ENCODE peak calls at places on chromosomes 1 and 21, in six cellular contexts. One of them, this sample, is unnamed.

GRCh38 chr21:41010981-41011380 is 157.0 kb upstream of the BACE2 start:
- DNase-seq in endothelial cell of umbilical vein: no peak
- DNase-seq in GM12878: no peak
- DNase-seq in A549: no peak
- DNase-seq in HepG2: no peak
- DNase-seq in K562: no peak
- DNase-seq in this sample: no peak

GRCh38 chr1:28115267-28115666 is 26.9 kb upstream of the EYA3 start:
- DNase-seq in HepG2: no peak
- DNase-seq in K562: no peak
- DNase-seq in endothelial cell of umbilical vein: no peak
- DNase-seq in A549: no peak
- DNase-seq in GM12878: peak
- DNase-seq in this sample: peak

GRCh38 chr1:152502496-152503180 is 8.0 kb upstream of the LCE5A start:
- DNase-seq in GM12878: no peak
- DNase-seq in K562: no peak
- DNase-seq in A549: peak
- DNase-seq in HepG2: no peak
- DNase-seq in endothelial cell of umbilical vein: no peak
- DNase-seq in this sample: no peak

GRCh38 chr1:183443025-183443424 is 24.8 kb upstream of the NMNAT2 start:
- DNase-seq in GM12878: no peak
- DNase-seq in K562: no peak
- DNase-seq in HepG2: no peak
- DNase-seq in A549: no peak
- DNase-seq in endothelial cell of umbilical vein: no peak
- DNase-seq in this sample: no peak

GRCh38 chr1:32782086-32782485 is 35.1 kb downstream of the YARS1 start:
- DNase-seq in A549: no peak
- DNase-seq in endothelial cell of umbilical vein: peak
- DNase-seq in HepG2: no peak
- DNase-seq in K562: no peak
- DNase-seq in GM12878: no peak
- DNase-seq in this sample: no peak

GRCh38 chr1:159441360-159441759 is 1.8 kb downstream of the OR10J1 start:
- DNase-seq in endothelial cell of umbilical vein: no peak
- DNase-seq in GM12878: no peak
- DNase-seq in A549: no peak
- DNase-seq in HepG2: no peak
- DNase-seq in K562: no peak
- DNase-seq in this sample: no peak

GRCh38 chr1:172399369-172400072 is 21.0 kb upstream of the C1orf105 start:
- DNase-seq in endothelial cell of umbilical vein: peak
- DNase-seq in HepG2: peak
- DNase-seq in K562: no peak
- DNase-seq in GM12878: no peak
- DNase-seq in A549: peak
- DNase-seq in this sample: peak

GRCh38 chr1:173523329-173523728 is 46.2 kb downstream of the PRDX6 start:
- DNase-seq in K562: no peak
- DNase-seq in A549: no peak
- DNase-seq in GM12878: no peak
- DNase-seq in endothelial cell of umbilical vein: no peak
- DNase-seq in HepG2: peak
- DNase-seq in this sample: no peak

GRCh38 chr21:44874497-44875331 is 1.2 kb upstream of the PTTG1IP start:
- DNase-seq in GM12878: no peak
- DNase-seq in HepG2: no peak
- DNase-seq in endothelial cell of umbilical vein: peak
- DNase-seq in A549: no peak
- DNase-seq in K562: no peak
- DNase-seq in this sample: peak

GRCh38 chr1:54791880-54792522 is 9.1 kb downstream of the TTC22 start:
- DNase-seq in A549: peak
- DNase-seq in endothelial cell of umbilical vein: peak
- DNase-seq in GM12878: no peak
- DNase-seq in HepG2: peak
- DNase-seq in K562: peak
- DNase-seq in this sample: peak

GRCh38 chr1:226443033-226443432 is 35.1 kb upstream of the PARP1 start:
- DNase-seq in K562: no peak
- DNase-seq in endothelial cell of umbilical vein: no peak
- DNase-seq in HepG2: no peak
- DNase-seq in GM12878: no peak
- DNase-seq in A549: no peak
- DNase-seq in this sample: no peak

GRCh38 chr1:231973840-231974239 is 347.2 kb downstream of the DISC1 start:
- DNase-seq in endothelial cell of umbilical vein: no peak
- DNase-seq in HepG2: no peak
- DNase-seq in K562: no peak
- DNase-seq in A549: no peak
- DNase-seq in GM12878: no peak
- DNase-seq in this sample: no peak

GRCh38 chr1:198125995-198126758 is 30.6 kb upstream of the NEK7 start:
- DNase-seq in endothelial cell of umbilical vein: peak
- DNase-seq in K562: no peak
- DNase-seq in HepG2: peak
- DNase-seq in GM12878: no peak
- DNase-seq in A549: peak
- DNase-seq in this sample: no peak

GRCh38 chr1:24105368-24106160 is 6.4 kb downstream of the MYOM3 start:
- DNase-seq in K562: no peak
- DNase-seq in HepG2: no peak
- DNase-seq in A549: no peak
- DNase-seq in endothelial cell of umbilical vein: no peak
- DNase-seq in GM12878: no peak
- DNase-seq in this sample: no peak

GRCh38 chr1:228088586-228089498 is 6.3 kb downstream of the ARF1 start:
- DNase-seq in K562: no peak
- DNase-seq in GM12878: no peak
- DNase-seq in HepG2: no peak
- DNase-seq in A549: no peak
- DNase-seq in endothelial cell of umbilical vein: no peak
- DNase-seq in this sample: peak

GRCh38 chr1:155645024-155645423 is 35.0 kb downstream of the MSTO1 start:
- DNase-seq in K562: no peak
- DNase-seq in HepG2: no peak
- DNase-seq in GM12878: no peak
- DNase-seq in A549: no peak
- DNase-seq in endothelial cell of umbilical vein: no peak
- DNase-seq in this sample: no peak

GRCh38 chr21:45464309-45464708 is 59.3 kb downstream of the COL18A1 start:
- DNase-seq in GM12878: no peak
- DNase-seq in endothelial cell of umbilical vein: no peak
- DNase-seq in K562: no peak
- DNase-seq in A549: no peak
- DNase-seq in HepG2: no peak
- DNase-seq in this sample: no peak

GRCh38 chr1:150577557-150578277 is 1.7 kb downstream of the MCL1 start:
- DNase-seq in GM12878: no peak
- DNase-seq in HepG2: no peak
- DNase-seq in endothelial cell of umbilical vein: no peak
- DNase-seq in A549: no peak
- DNase-seq in K562: peak
- DNase-seq in this sample: peak

GRCh38 chr21:42220138-42220701 is 1.3 kb downstream of the ABCG1 start:
- DNase-seq in HepG2: peak
- DNase-seq in GM12878: no peak
- DNase-seq in K562: no peak
- DNase-seq in endothelial cell of umbilical vein: peak
- DNase-seq in A549: peak
- DNase-seq in this sample: no peak

GRCh38 chr1:173914366-173914871 is 2.7 kb downstream of the SERPINC1 start:
- DNase-seq in GM12878: no peak
- DNase-seq in HepG2: peak
- DNase-seq in A549: peak
- DNase-seq in endothelial cell of umbilical vein: peak
- DNase-seq in K562: peak
- DNase-seq in this sample: peak

GRCh38 chr1:117602862-117603261 is 3.0 kb upstream of the TENT5C start:
- DNase-seq in A549: no peak
- DNase-seq in K562: no peak
- DNase-seq in GM12878: no peak
- DNase-seq in HepG2: no peak
- DNase-seq in endothelial cell of umbilical vein: no peak
- DNase-seq in this sample: no peak

GRCh38 chr1:178576841-178577240 is 63.9 kb downstream of the TEX35 start:
- DNase-seq in HepG2: no peak
- DNase-seq in endothelial cell of umbilical vein: no peak
- DNase-seq in GM12878: no peak
- DNase-seq in K562: no peak
- DNase-seq in A549: no peak
- DNase-seq in this sample: no peak

GRCh38 chr21:37338671-37339526 is 27.7 kb upstream of the DYRK1A start:
- DNase-seq in endothelial cell of umbilical vein: peak
- DNase-seq in K562: peak
- DNase-seq in GM12878: no peak
- DNase-seq in HepG2: peak
- DNase-seq in A549: peak
- DNase-seq in this sample: peak

GRCh38 chr1:168605443-168605842 is 29.0 kb downstream of the XCL1 start:
- DNase-seq in A549: no peak
- DNase-seq in K562: no peak
- DNase-seq in endothelial cell of umbilical vein: no peak
- DNase-seq in GM12878: no peak
- DNase-seq in HepG2: no peak
- DNase-seq in this sample: no peak

GRCh38 chr1:31639543-31639942 is 5.1 kb downstream of the PEF1 start:
- DNase-seq in A549: no peak
- DNase-seq in GM12878: no peak
- DNase-seq in endothelial cell of umbilical vein: no peak
- DNase-seq in HepG2: no peak
- DNase-seq in K562: no peak
- DNase-seq in this sample: peak

GRCh38 chr1:16142383-16142995 is 13.4 kb downstream of the EPHA2 start:
- DNase-seq in endothelial cell of umbilical vein: no peak
- DNase-seq in A549: no peak
- DNase-seq in K562: no peak
- DNase-seq in HepG2: no peak
- DNase-seq in GM12878: no peak
- DNase-seq in this sample: no peak

GRCh38 chr1:84587099-84587498 is 12.9 kb upstream of the CTBS start:
- DNase-seq in endothelial cell of umbilical vein: no peak
- DNase-seq in GM12878: no peak
- DNase-seq in A549: no peak
- DNase-seq in HepG2: no peak
- DNase-seq in K562: no peak
- DNase-seq in this sample: no peak

GRCh38 chr1:156123356-156124196 is 9.1 kb downstream of the LMNA start:
- DNase-seq in endothelial cell of umbilical vein: peak
- DNase-seq in GM12878: peak
- DNase-seq in HepG2: peak
- DNase-seq in K562: peak
- DNase-seq in A549: no peak
- DNase-seq in this sample: peak

GRCh38 chr1:229432905-229433304 is 989 bp downstream of the ACTA1 start:
- DNase-seq in HepG2: no peak
- DNase-seq in A549: no peak
- DNase-seq in endothelial cell of umbilical vein: no peak
- DNase-seq in K562: no peak
- DNase-seq in GM12878: no peak
- DNase-seq in this sample: no peak

DNA sequence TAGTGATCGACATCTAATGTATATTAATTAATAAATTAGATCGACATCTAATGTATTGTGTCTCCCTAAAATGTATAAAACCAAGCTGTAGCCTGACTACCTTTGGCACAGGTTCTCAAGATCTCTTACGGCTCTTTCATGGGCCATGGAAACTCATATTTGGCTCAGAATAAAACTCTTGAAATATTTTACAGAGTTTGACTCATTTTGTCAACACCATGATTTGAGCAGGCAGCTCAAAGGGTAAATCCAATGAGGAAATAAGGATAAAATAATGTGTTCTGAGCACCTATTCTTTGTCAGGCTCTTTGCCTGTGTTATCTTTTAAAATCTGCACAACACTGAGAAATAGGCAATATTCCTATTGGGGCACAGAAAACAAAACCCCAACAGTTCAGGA is 223.4 kb upstream of the DUSP10 start:
- DNase-seq in endothelial cell of umbilical vein: no peak
- DNase-seq in HepG2: peak
- DNase-seq in A549: no peak
- DNase-seq in K562: no peak
- DNase-seq in GM12878: no peak
- DNase-seq in this sample: no peak
- H3K4me3 ChIP-seq in endothelial cell of umbilical vein: no peak
- H3K4me3 ChIP-seq in HepG2: no peak
- H3K4me3 ChIP-seq in A549: no peak
- H3K4me3 ChIP-seq in K562: no peak
- H3K4me3 ChIP-seq in GM12878: no peak
- H3K4me3 ChIP-seq in this sample: no peak

GRCh38 chr1:212700597-212700891 is 904 bp upstream of the BATF3 start:
- DNase-seq in GM12878: no peak
- DNase-seq in K562: no peak
- DNase-seq in A549: no peak
- DNase-seq in endothelial cell of umbilical vein: no peak
- DNase-seq in HepG2: no peak
- DNase-seq in this sample: no peak

GRCh38 chr1:212699839-212700596 is at the start of gene BATF3:
- DNase-seq in HepG2: no peak
- DNase-seq in K562: peak
- DNase-seq in GM12878: no peak
- DNase-seq in endothelial cell of umbilical vein: no peak
- DNase-seq in A549: peak
- DNase-seq in this sample: peak

GRCh38 chr1:212701910-212702309 is 2.3 kb upstream of the BATF3 start:
- DNase-seq in GM12878: no peak
- DNase-seq in K562: no peak
- DNase-seq in endothelial cell of umbilical vein: no peak
- DNase-seq in HepG2: no peak
- DNase-seq in A549: no peak
- DNase-seq in this sample: no peak

GRCh38 chr1:212702672-212703071 is 3.0 kb upstream of the BATF3 start:
- DNase-seq in GM12878: no peak
- DNase-seq in A549: no peak
- DNase-seq in endothelial cell of umbilical vein: no peak
- DNase-seq in HepG2: no peak
- DNase-seq in K562: no peak
- DNase-seq in this sample: no peak

GRCh38 chr1:212700892-212701819 is 1.5 kb upstream of the BATF3 start:
- DNase-seq in A549: peak
- DNase-seq in HepG2: no peak
- DNase-seq in endothelial cell of umbilical vein: peak
- DNase-seq in K562: no peak
- DNase-seq in GM12878: no peak
- DNase-seq in this sample: peak
- TF ChIP-seq CTCF in A549: peak
- TF ChIP-seq CTCF in HepG2: peak
- TF ChIP-seq CTCF in endothelial cell of umbilical vein: peak
- TF ChIP-seq CTCF in K562: peak
- TF ChIP-seq CTCF in GM12878: peak
- TF ChIP-seq CTCF in this sample: peak

GRCh38 chr1:65209005-65209885 is 61.2 kb downstream of the AK4 start:
- DNase-seq in A549: peak
- DNase-seq in endothelial cell of umbilical vein: peak
- DNase-seq in K562: peak
- DNase-seq in HepG2: peak
- DNase-seq in GM12878: no peak
- DNase-seq in this sample: peak
- TF ChIP-seq MYC in A549: no peak
- TF ChIP-seq MYC in endothelial cell of umbilical vein: no peak
- TF ChIP-seq MYC in K562: no peak
- TF ChIP-seq MYC in HepG2: no peak
- TF ChIP-seq MYC in GM12878: no peak
- TF ChIP-seq MYC in this sample: no peak

GRCh38 chr1:242525769-242526168 is 1.3 kb upstream of the PLD5 start:
- DNase-seq in A549: no peak
- DNase-seq in K562: no peak
- DNase-seq in GM12878: no peak
- DNase-seq in endothelial cell of umbilical vein: no peak
- DNase-seq in HepG2: no peak
- DNase-seq in this sample: no peak
- H3K4me3 ChIP-seq in A549: no peak
- H3K4me3 ChIP-seq in K562: no peak
- H3K4me3 ChIP-seq in GM12878: no peak
- H3K4me3 ChIP-seq in endothelial cell of umbilical vein: no peak
- H3K4me3 ChIP-seq in HepG2: no peak
- H3K4me3 ChIP-seq in this sample: no peak

This sample was measured in NB4.